ENCODE peak calls at places on chromosomes 6 and 20, in five cellular contexts. One of them, this sample, is unnamed. For H3K4me1, the result is how much of the 10 kb centered on the place peaks cover.

GRCh38 chr6:63272397-63272796 is 47.4 kb downstream of the LGSN start:
- DNase-seq in GM23338: peak
- DNase-seq in GM23248: peak
- DNase-seq in endothelial cell of umbilical vein: peak
- DNase-seq in small intestine: peak
- DNase-seq in this sample: no peak

GRCh38 chr6:121694389-121695185 is 259.1 kb downstream of the GJA1 start:
- DNase-seq in GM23338: no peak
- DNase-seq in GM23248: peak
- DNase-seq in endothelial cell of umbilical vein: peak
- DNase-seq in small intestine: no peak
- DNase-seq in this sample: peak

GRCh38 chr20:4012631-4013030 is 2.7 kb downstream of the RNF24 start:
- DNase-seq in GM23338: no peak
- DNase-seq in GM23248: no peak
- DNase-seq in endothelial cell of umbilical vein: no peak
- DNase-seq in small intestine: no peak
- DNase-seq in this sample: peak

GRCh38 chr6:63543001-63543400 is 29.3 kb upstream of the LOC128125822 start:
- DNase-seq in GM23338: no peak
- DNase-seq in GM23248: no peak
- DNase-seq in endothelial cell of umbilical vein: no peak
- DNase-seq in small intestine: no peak
- DNase-seq in this sample: no peak

GRCh38 chr6:135109761-135110160 is 55.1 kb upstream of the HBS1L start:
- DNase-seq in GM23338: no peak
- DNase-seq in GM23248: no peak
- DNase-seq in endothelial cell of umbilical vein: no peak
- DNase-seq in small intestine: no peak
- DNase-seq in this sample: no peak

GRCh38 chr20:31830406-31830981 is 11.3 kb downstream of the MYLK2 start:
- DNase-seq in GM23338: no peak
- DNase-seq in GM23248: no peak
- DNase-seq in endothelial cell of umbilical vein: no peak
- DNase-seq in small intestine: no peak
- DNase-seq in this sample: no peak

GRCh38 chr6:26003102-26003694 is 40.6 kb downstream of the TRIM38 start:
- DNase-seq in GM23338: peak
- DNase-seq in GM23248: peak
- DNase-seq in endothelial cell of umbilical vein: peak
- DNase-seq in small intestine: peak
- DNase-seq in this sample: peak

GRCh38 chr6:104952911-104953409 is 3.9 kb upstream of the LIN28B start:
- DNase-seq in GM23338: peak
- DNase-seq in GM23248: no peak
- DNase-seq in endothelial cell of umbilical vein: no peak
- DNase-seq in small intestine: no peak
- DNase-seq in this sample: no peak

GRCh38 chr6:167863897-167864296 is 37.2 kb downstream of the AFDN start:
- DNase-seq in GM23338: no peak
- DNase-seq in GM23248: no peak
- DNase-seq in endothelial cell of umbilical vein: no peak
- DNase-seq in small intestine: no peak
- DNase-seq in this sample: no peak

GRCh38 chr6:159042003-159042823 is 2.6 kb downstream of the TAGAP start:
- DNase-seq in GM23338: peak
- DNase-seq in GM23248: peak
- DNase-seq in endothelial cell of umbilical vein: peak
- DNase-seq in small intestine: peak
- DNase-seq in this sample: peak

GRCh38 chr6:151026021-151026663 is 160.6 kb downstream of the MTHFD1L start:
- DNase-seq in GM23338: no peak
- DNase-seq in GM23248: no peak
- DNase-seq in endothelial cell of umbilical vein: no peak
- DNase-seq in small intestine: no peak
- DNase-seq in this sample: no peak

GRCh38 chr6:112691289-112691688 is 344.2 kb downstream of the RFPL4B start:
- DNase-seq in GM23338: no peak
- DNase-seq in GM23248: peak
- DNase-seq in endothelial cell of umbilical vein: peak
- DNase-seq in small intestine: no peak
- DNase-seq in this sample: peak

GRCh38 chr6:43806041-43806757 is 36.2 kb downstream of the VEGFA start:
- DNase-seq in GM23338: no peak
- DNase-seq in GM23248: peak
- DNase-seq in endothelial cell of umbilical vein: no peak
- DNase-seq in small intestine: peak
- DNase-seq in this sample: no peak
- H3K4me1 ChIP-seq in GM23338: under half
- H3K4me1 ChIP-seq in GM23248: under half
- H3K4me1 ChIP-seq in endothelial cell of umbilical vein: under half
- H3K4me1 ChIP-seq in small intestine: under half
- H3K4me1 ChIP-seq in this sample: under half

GRCh38 chr20:51758978-51759544 is 9.1 kb downstream of the ATP9A start:
- DNase-seq in GM23338: no peak
- DNase-seq in GM23248: peak
- DNase-seq in endothelial cell of umbilical vein: no peak
- DNase-seq in small intestine: no peak
- DNase-seq in this sample: peak
- H3K27ac ChIP-seq in GM23338: no peak
- H3K27ac ChIP-seq in GM23248: no peak
- H3K27ac ChIP-seq in endothelial cell of umbilical vein: no peak
- H3K27ac ChIP-seq in small intestine: no peak
- H3K27ac ChIP-seq in this sample: no peak

DNA sequence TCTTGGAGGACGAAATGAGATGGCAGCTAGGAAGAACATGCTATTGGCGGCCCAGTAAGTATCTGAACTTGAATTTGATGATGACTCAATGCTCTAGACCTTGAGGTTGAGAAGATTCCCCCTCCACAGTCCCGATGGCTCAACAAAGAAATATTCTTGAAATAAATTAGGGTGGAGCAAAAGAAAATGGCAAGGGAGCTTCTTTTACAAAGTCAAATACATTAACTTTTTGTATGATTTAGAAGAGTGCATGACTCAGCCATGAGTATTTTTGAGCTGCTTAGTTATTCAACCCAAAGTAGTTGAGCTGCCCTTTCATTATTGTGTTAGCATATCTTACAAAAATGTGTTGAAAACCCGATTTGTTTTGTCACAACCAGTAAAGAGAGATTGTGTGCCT is 7.6 kb downstream of the TFAP2C start:
- DNase-seq in GM23338: no peak
- DNase-seq in GM23248: peak
- DNase-seq in endothelial cell of umbilical vein: no peak
- DNase-seq in small intestine: no peak
- DNase-seq in this sample: no peak
- H3K4me1 ChIP-seq in GM23338: half or more
- H3K4me1 ChIP-seq in GM23248: under half
- H3K4me1 ChIP-seq in endothelial cell of umbilical vein: under half
- H3K4me1 ChIP-seq in small intestine: under half
- H3K4me1 ChIP-seq in this sample: under half

DNA sequence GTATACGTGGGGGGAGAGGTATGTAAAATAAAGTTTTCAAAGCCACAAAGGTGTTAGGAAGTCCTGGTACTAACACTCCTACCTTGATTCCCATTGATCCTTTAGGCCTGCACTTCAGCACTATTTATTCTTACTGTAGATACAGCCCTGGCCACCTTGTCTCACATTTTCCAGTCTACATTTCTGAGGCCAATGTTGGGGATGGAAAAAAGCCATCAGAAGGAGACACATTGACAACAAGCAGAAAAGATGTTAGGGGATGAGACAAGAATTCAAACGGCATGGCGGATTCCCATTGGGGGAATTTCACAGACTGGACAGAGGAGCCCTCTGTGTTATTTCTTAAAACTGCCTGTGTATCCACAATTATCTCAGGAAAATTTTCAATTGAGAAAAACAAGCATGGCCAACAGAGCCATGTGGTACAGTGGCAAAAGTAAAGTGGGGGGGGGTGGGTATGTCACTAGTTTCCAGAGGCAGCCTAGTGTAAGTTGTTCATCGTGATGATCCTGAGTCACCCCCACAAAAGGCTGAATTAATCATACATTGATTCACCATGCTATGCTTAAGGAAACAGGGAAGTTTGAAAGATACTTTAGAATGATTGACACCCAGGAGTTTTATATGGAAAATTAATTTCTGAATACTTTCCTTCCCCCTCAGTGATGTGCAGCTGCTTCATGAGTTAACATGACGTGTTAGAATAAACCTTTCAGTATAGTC is 40.5 kb downstream of the RREB1 start:
- DNase-seq in GM23338: no peak
- DNase-seq in GM23248: peak
- DNase-seq in endothelial cell of umbilical vein: no peak
- DNase-seq in small intestine: no peak
- DNase-seq in this sample: peak
- H3K27ac ChIP-seq in GM23338: no peak
- H3K27ac ChIP-seq in GM23248: peak
- H3K27ac ChIP-seq in endothelial cell of umbilical vein: no peak
- H3K27ac ChIP-seq in small intestine: peak
- H3K27ac ChIP-seq in this sample: peak

DNA sequence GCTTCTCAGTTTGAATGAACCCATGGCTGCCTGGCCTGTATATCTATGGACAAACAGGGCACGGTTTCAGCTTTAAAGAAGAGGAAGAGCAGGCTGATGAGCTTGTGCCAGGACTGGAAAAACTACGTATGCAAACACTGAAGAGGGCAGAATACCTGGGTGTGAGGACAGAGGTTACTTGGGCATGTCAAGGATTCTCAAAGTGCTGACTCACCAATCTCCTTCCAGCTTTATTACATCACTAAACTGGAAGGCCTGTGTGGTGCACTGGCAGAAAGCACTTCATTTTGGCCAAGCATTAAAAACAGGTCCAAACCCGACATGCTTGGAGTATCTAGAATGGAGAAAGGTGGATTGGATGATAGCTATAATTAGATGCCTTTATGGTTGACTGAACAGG is 95.2 kb downstream of the GMPR start:
- DNase-seq in GM23338: no peak
- DNase-seq in GM23248: peak
- DNase-seq in endothelial cell of umbilical vein: no peak
- DNase-seq in small intestine: peak
- DNase-seq in this sample: peak
- H3K4me1 ChIP-seq in GM23338: under half
- H3K4me1 ChIP-seq in GM23248: half or more
- H3K4me1 ChIP-seq in endothelial cell of umbilical vein: under half
- H3K4me1 ChIP-seq in small intestine: under half
- H3K4me1 ChIP-seq in this sample: half or more

DNA sequence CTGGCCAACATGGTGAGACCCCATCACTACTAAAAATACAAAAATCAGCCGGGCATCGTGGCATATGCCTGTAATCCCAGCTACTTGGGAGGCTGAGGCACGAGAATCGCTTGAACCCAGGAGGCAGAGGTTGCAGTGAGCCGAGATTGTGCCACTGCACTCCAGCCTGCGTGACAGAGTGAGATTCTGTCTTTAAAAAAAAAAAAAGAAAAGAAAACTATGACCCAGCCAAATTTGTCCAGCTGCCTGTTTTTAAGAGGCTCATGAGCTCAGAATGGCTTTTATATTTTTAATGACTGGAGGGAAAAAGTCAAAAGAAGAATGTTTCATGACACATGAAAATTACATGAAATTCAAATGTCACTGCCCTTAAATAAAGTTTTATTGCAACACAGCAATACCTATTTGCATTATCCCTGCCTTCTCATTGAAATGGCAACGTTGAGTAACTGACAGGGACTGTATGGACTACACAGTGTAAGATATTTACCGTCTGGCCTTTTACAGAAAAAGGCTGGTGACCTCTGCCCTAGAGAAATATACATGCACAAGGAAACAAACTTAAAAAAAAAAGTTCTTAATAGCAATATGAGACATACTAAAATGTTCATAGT is 11.3 kb downstream of the SENP6 start:
- DNase-seq in GM23338: no peak
- DNase-seq in GM23248: peak
- DNase-seq in endothelial cell of umbilical vein: no peak
- DNase-seq in small intestine: peak
- DNase-seq in this sample: no peak
- H3K27ac ChIP-seq in GM23338: no peak
- H3K27ac ChIP-seq in GM23248: peak
- H3K27ac ChIP-seq in endothelial cell of umbilical vein: no peak
- H3K27ac ChIP-seq in small intestine: peak
- H3K27ac ChIP-seq in this sample: no peak